ENCODE peak calls at places on chromosomes 11 and 22, in four cellular contexts. One of them, this sample, is unnamed.

GRCh38 chr22:41352058-41352457 is 29.7 kb upstream of the TEF start:
- DNase-seq in AG04450: no peak
- DNase-seq in sigmoid colon: peak
- DNase-seq in thoracic aorta: no peak
- DNase-seq in this sample: no peak

GRCh38 chr11:5362017-5362625 is 10.8 kb downstream of the OR51B6 start:
- DNase-seq in AG04450: no peak
- DNase-seq in thoracic aorta: no peak
- DNase-seq in sigmoid colon: no peak
- DNase-seq in this sample: no peak

GRCh38 chr11:19306570-19306969 is 65.8 kb upstream of the E2F8 start:
- DNase-seq in thoracic aorta: no peak
- DNase-seq in AG04450: no peak
- DNase-seq in sigmoid colon: no peak
- DNase-seq in this sample: no peak

GRCh38 chr11:108494182-108494581 is 4.0 kb downstream of the POGLUT3 start:
- DNase-seq in thoracic aorta: no peak
- DNase-seq in AG04450: no peak
- DNase-seq in sigmoid colon: no peak
- DNase-seq in this sample: no peak

GRCh38 chr11:71247551-71248250 is 4.7 kb downstream of the SHANK2 start:
- DNase-seq in sigmoid colon: peak
- DNase-seq in AG04450: no peak
- DNase-seq in thoracic aorta: no peak
- DNase-seq in this sample: no peak

GRCh38 chr22:49362393-49362792 is 465.3 kb downstream of the BRD1 start:
- DNase-seq in AG04450: no peak
- DNase-seq in thoracic aorta: no peak
- DNase-seq in sigmoid colon: no peak
- DNase-seq in this sample: no peak

GRCh38 chr11:72353861-72354260 is 80.5 kb downstream of the CLPB start:
- DNase-seq in thoracic aorta: no peak
- DNase-seq in sigmoid colon: no peak
- DNase-seq in AG04450: no peak
- DNase-seq in this sample: no peak

GRCh38 chr11:47185305-47186075 is 744 bp downstream of the PACSIN3 start:
- DNase-seq in AG04450: no peak
- DNase-seq in sigmoid colon: peak
- DNase-seq in thoracic aorta: no peak
- DNase-seq in this sample: no peak

GRCh38 chr11:55357560-55358184 is 10.1 kb upstream of the OR4A15 start:
- DNase-seq in sigmoid colon: no peak
- DNase-seq in AG04450: no peak
- DNase-seq in thoracic aorta: no peak
- DNase-seq in this sample: no peak

GRCh38 chr22:49992921-49993648 is 19.5 kb downstream of the IL17REL start:
- DNase-seq in thoracic aorta: peak
- DNase-seq in AG04450: no peak
- DNase-seq in sigmoid colon: peak
- DNase-seq in this sample: peak

GRCh38 chr22:49979587-49980264 is 19.2 kb downstream of the PIM3 start:
- DNase-seq in sigmoid colon: no peak
- DNase-seq in thoracic aorta: no peak
- DNase-seq in AG04450: no peak
- DNase-seq in this sample: no peak

DNA sequence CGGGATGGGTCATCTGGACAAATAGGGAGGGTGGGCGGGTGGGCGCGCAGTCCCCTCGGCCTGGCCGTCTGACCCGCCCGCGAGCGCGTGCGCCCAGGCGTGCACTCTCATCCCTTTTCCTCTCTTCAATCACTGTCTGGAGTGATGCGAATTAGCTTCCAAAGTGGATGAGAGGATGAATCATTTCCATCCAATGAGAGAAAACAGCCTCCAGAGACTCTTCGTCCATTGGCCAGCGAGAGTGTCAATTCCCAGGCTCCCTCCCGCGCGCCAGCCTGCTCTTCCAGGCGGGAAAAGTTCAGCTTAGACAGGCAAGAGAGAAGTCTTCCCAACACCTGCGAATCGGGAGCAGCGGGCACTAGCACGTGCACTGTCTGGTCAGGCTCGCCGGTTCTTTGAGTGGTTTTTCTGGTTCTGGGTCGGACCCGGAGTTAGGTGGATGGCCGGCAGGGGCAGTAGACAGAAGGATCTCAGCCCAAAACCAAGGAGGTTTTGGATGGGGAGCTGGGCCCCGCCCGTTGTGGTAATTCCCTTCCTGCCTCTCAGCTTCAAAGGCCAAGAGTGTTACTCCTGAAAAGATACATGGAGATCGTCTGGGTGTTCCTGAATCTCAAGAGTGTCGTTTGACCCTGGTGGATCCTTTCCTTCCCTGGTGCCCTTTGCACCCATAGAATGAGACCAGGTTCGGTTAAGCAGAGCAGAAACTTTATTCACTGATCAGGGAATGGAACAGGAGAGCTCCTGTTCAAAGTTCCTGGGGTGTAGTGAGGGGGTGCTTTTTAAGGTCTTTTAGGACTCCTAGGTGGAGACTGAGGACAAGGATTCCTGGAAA is 33.4 kb upstream of the GLYATL1 start:
- DNase-seq in AG04450: peak
- DNase-seq in thoracic aorta: no peak
- DNase-seq in sigmoid colon: no peak
- DNase-seq in this sample: no peak
- TF ChIP-seq CTCF in AG04450: peak
- TF ChIP-seq CTCF in thoracic aorta: no peak
- TF ChIP-seq CTCF in sigmoid colon: no peak
- TF ChIP-seq CTCF in this sample: no peak

DNA sequence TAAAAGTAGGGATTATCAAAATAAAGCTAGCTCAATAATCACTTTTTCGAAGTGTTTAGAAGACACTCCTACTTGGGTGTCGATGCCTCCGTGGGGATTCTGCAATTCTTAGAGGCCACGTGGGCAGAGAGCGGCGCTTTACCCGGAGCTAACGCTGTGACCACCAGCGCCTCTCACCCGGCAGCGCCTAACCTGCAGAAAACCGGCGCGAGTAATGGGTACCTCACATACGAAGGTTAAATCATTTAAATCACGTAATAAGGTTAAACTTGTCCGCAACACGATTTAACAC is 547 bp downstream of the TAF1D start:
- DNase-seq in sigmoid colon: peak
- DNase-seq in AG04450: no peak
- DNase-seq in thoracic aorta: no peak
- DNase-seq in this sample: peak
- TF ChIP-seq CTCF in sigmoid colon: no peak
- TF ChIP-seq CTCF in AG04450: no peak
- TF ChIP-seq CTCF in thoracic aorta: no peak
- TF ChIP-seq CTCF in this sample: no peak

DNA sequence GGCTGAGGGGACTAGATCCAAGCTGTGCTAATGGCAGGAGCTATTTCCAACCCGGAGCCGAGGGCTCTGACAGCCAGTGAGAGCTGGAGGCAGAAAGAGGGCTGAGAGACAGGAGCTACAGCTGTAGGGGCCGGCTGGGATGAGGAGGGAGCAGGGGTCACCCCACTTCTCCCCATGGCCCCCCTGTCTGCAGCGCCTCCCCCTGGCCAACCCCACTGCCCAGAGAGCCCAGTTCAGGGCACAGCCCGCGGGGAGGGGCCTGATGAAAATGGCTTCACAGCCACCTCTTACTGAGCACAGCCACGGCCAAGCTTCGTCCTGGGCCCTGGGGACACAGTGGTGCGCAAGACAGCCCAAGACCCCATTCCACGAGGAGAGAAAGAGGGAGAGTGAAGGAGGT is 27.9 kb downstream of the RPL3 start:
- DNase-seq in AG04450: no peak
- DNase-seq in sigmoid colon: no peak
- DNase-seq in thoracic aorta: no peak
- DNase-seq in this sample: no peak
- TF ChIP-seq CTCF in AG04450: peak
- TF ChIP-seq CTCF in sigmoid colon: no peak
- TF ChIP-seq CTCF in thoracic aorta: no peak
- TF ChIP-seq CTCF in this sample: no peak

GRCh38 chr11:103202048-103202651 is 92.9 kb downstream of the DYNC2H1 start:
- DNase-seq in AG04450: peak
- DNase-seq in thoracic aorta: no peak
- DNase-seq in sigmoid colon: no peak
- DNase-seq in this sample: no peak
- TF ChIP-seq CTCF in AG04450: peak
- TF ChIP-seq CTCF in thoracic aorta: no peak
- TF ChIP-seq CTCF in sigmoid colon: no peak
- TF ChIP-seq CTCF in this sample: peak

GRCh38 chr11:34473603-34474169 is 35.0 kb downstream of the CAT start:
- DNase-seq in thoracic aorta: no peak
- DNase-seq in sigmoid colon: no peak
- DNase-seq in AG04450: no peak
- DNase-seq in this sample: no peak

GRCh38 chr11:34480339-34480738 is 33.3 kb downstream of the ELF5 start:
- DNase-seq in sigmoid colon: no peak
- DNase-seq in AG04450: no peak
- DNase-seq in thoracic aorta: no peak
- DNase-seq in this sample: no peak

GRCh38 chr11:34478845-34479663 is 34.5 kb downstream of the ELF5 start:
- DNase-seq in sigmoid colon: no peak
- DNase-seq in AG04450: no peak
- DNase-seq in thoracic aorta: no peak
- DNase-seq in this sample: no peak

GRCh38 chr11:34475656-34476055 is 36.9 kb downstream of the CAT start:
- DNase-seq in AG04450: no peak
- DNase-seq in sigmoid colon: no peak
- DNase-seq in thoracic aorta: no peak
- DNase-seq in this sample: no peak

DNA sequence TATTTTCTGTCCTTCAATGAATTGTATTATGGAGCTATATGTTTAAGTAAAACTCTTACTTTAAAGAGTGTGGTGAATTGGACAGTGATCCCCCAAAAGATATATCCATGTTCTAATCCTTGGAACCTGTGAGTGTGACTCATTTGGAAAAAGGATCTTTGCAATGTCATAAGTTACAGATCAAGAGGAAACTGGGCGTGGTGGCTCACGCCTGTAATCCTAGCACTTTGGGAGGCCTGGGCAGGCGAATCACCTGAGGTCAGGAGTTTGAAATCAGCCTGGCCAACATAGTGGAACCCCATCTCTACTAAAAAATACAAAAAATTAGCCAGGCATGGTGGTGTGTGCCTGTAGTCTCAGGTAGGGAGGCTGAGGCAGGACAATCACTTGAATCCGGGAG is 36.7 kb downstream of the ELF5 start:
- DNase-seq in AG04450: no peak
- DNase-seq in sigmoid colon: no peak
- DNase-seq in thoracic aorta: no peak
- DNase-seq in this sample: no peak
- TF ChIP-seq CTCF in AG04450: no peak
- TF ChIP-seq CTCF in sigmoid colon: no peak
- TF ChIP-seq CTCF in thoracic aorta: no peak
- TF ChIP-seq CTCF in this sample: no peak

GRCh38 chr11:62392506-62392905 is 26.3 kb upstream of the SCGB1A1 start:
- DNase-seq in AG04450: no peak
- DNase-seq in sigmoid colon: no peak
- DNase-seq in thoracic aorta: no peak
- DNase-seq in this sample: no peak

GRCh38 chr11:62393735-62394134 is 25.1 kb upstream of the SCGB1A1 start:
- DNase-seq in sigmoid colon: no peak
- DNase-seq in thoracic aorta: no peak
- DNase-seq in AG04450: no peak
- DNase-seq in this sample: no peak

GRCh38 chr11:62391642-62392425 is 27.0 kb upstream of the SCGB1A1 start:
- DNase-seq in thoracic aorta: no peak
- DNase-seq in sigmoid colon: no peak
- DNase-seq in AG04450: no peak
- DNase-seq in this sample: no peak

GRCh38 chr11:62394825-62395538 is 23.9 kb upstream of the SCGB1A1 start:
- DNase-seq in thoracic aorta: peak
- DNase-seq in sigmoid colon: peak
- DNase-seq in AG04450: peak
- DNase-seq in this sample: peak

GRCh38 chr11:62392944-62393628 is 25.7 kb upstream of the SCGB1A1 start:
- DNase-seq in AG04450: no peak
- DNase-seq in sigmoid colon: no peak
- DNase-seq in thoracic aorta: no peak
- DNase-seq in this sample: peak
- TF ChIP-seq CTCF in AG04450: peak
- TF ChIP-seq CTCF in sigmoid colon: no peak
- TF ChIP-seq CTCF in thoracic aorta: no peak
- TF ChIP-seq CTCF in this sample: peak

DNA sequence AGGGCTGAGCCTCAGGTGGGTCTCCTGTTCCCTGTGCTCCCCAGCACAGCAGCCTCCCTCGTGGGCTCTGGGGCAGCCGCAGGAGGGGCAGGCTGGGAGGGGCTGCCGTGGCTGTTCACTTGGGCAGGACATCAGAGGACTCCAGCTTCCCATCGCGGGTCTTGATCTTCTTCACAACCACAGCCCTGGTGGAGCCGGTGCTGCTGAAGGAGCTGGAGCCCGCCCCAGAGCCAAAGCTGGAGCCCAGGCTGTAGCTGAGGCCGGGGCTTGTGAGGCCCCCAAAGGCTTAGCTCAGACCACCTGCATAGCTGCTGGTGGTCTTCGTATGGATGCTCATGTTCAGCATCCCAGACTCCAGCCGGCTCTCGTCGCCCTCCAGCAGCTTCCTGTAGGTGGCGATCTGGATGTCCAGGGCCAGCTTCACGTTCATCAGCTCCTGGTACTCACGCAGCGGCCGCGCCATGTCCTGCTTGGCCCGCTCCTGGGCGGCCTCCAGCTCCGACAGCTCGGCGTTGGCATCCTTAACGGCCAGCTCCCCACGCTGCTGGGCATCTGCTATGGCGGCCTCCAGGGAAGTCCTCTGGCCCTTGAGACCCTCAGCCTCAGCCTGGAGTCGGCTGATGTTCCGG is 126.1 kb downstream of the NECTIN1 start:
- DNase-seq in AG04450: no peak
- DNase-seq in thoracic aorta: no peak
- DNase-seq in sigmoid colon: no peak
- DNase-seq in this sample: no peak
- TF ChIP-seq CTCF in AG04450: no peak
- TF ChIP-seq CTCF in thoracic aorta: no peak
- TF ChIP-seq CTCF in sigmoid colon: no peak
- TF ChIP-seq CTCF in this sample: no peak

GRCh38 chr11:121439759-121440158 is 12.4 kb upstream of the SORL1 start:
- DNase-seq in sigmoid colon: no peak
- DNase-seq in thoracic aorta: no peak
- DNase-seq in AG04450: no peak
- DNase-seq in this sample: no peak
- TF ChIP-seq CTCF in sigmoid colon: no peak
- TF ChIP-seq CTCF in thoracic aorta: no peak
- TF ChIP-seq CTCF in AG04450: no peak
- TF ChIP-seq CTCF in this sample: no peak

This sample was measured in GM20000.